ENCODE peak calls at places on chromosome 17, in six cellular contexts. O, U, A, R, M and X are unnamed samples.

GRCh38 chr17:77475012-77475976 is 334.5 kb downstream of the SEC14L1 start:
- DNase-seq in A (no peak), M (no peak), R (no peak), O (no peak), U (no peak), X (no peak)

GRCh38 chr17:39801055-39801454 is 63.1 kb downstream of the IKZF3 start:
- DNase-seq in U (no peak), O (no peak), M (no peak), R (no peak), A (no peak), X (no peak)

GRCh38 chr17:336110-337021 is 16.2 kb downstream of the RPH3AL start:
- DNase-seq in O (no peak), R (no peak), U (peak), M (no peak), A (no peak), X (peak)

GRCh38 chr17:68564415-68565111 is 36.6 kb downstream of the FAM20A start:
- DNase-seq in U (no peak), A (no peak), M (no peak), R (no peak), O (no peak), X (no peak)

GRCh38 chr17:42348104-42348503 is 40.1 kb downstream of the STAT3 start:
- DNase-seq in U (no peak), M (no peak), A (no peak), O (no peak), R (no peak), X (no peak)

GRCh38 chr17:78266771-78267170 is 35.3 kb downstream of the TMEM235 start:
- DNase-seq in U (no peak), A (peak), O (no peak), M (no peak), R (no peak), X (no peak)

GRCh38 chr17:2043785-2044184 is 2.0 kb downstream of the OVCA2 start:
- DNase-seq in O (no peak), M (no peak), U (no peak), R (no peak), A (no peak), X (no peak)

GRCh38 chr17:75535119-75535537 is 9.6 kb downstream of the LLGL2 start:
- DNase-seq in U (no peak), A (no peak), M (no peak), R (no peak), O (no peak), X (peak)

GRCh38 chr17:38575781-38576180 is 30.0 kb downstream of the SRCIN1 start:
- DNase-seq in R (peak), U (no peak), A (no peak), O (no peak), M (no peak), X (no peak)

GRCh38 chr17:17206149-17206912 is at the start of gene PLD6:
- DNase-seq in M (peak), O (peak), U (peak), R (peak), A (no peak), X (peak)

GRCh38 chr17:76174072-76174471 is 33.0 kb upstream of the FOXJ1 start:
- DNase-seq in R (no peak), U (no peak), A (no peak), O (no peak), M (no peak), X (no peak)

GRCh38 chr17:7588553-7589203 is 1.2 kb downstream of the SOX15 start:
- DNase-seq in M (no peak), O (no peak), R (no peak), A (no peak), U (no peak), X (no peak)

GRCh38 chr17:19958023-19958422 is 19.6 kb downstream of the AKAP10 start:
- DNase-seq in A (no peak), R (no peak), M (no peak), O (peak), U (peak), X (no peak)

GRCh38 chr17:2388020-2388704 is 12.7 kb downstream of the MNT start:
- DNase-seq in O (no peak), R (no peak), M (no peak), U (no peak), A (no peak), X (no peak)

GRCh38 chr17:8785547-8786412 is 13.4 kb downstream of the MFSD6L start:
- DNase-seq in R (peak), M (no peak), O (peak), U (peak), A (peak), X (peak)

GRCh38 chr17:39364236-39365025 is 37.0 kb downstream of the FBXL20 start:
- DNase-seq in O (no peak), M (no peak), A (no peak), U (no peak), R (no peak), X (no peak)

GRCh38 chr17:30332057-30332542 is 1.8 kb downstream of the TMIGD1 start:
- DNase-seq in A (no peak), O (no peak), U (no peak), R (no peak), M (no peak), X (no peak)

GRCh38 chr17:60832206-60832605 is 154.6 kb downstream of the BCAS3 start:
- DNase-seq in A (no peak), R (no peak), O (no peak), U (no peak), M (no peak), X (no peak)

GRCh38 chr17:34606721-34607120 is 27.3 kb downstream of the TMEM132E start:
- DNase-seq in U (no peak), O (no peak), R (no peak), M (no peak), A (no peak), X (no peak)

GRCh38 chr17:52740006-52740405 is 581.5 kb upstream of the CA10 start:
- DNase-seq in M (no peak), U (no peak), A (no peak), R (no peak), O (no peak), X (no peak)

GRCh38 chr17:35732806-35733136 is 1.3 kb downstream of the RASL10B start:
- DNase-seq in O (no peak), M (no peak), U (no peak), R (no peak), A (no peak), X (no peak)

GRCh38 chr17:30477758-30478115 is 529 bp downstream of the GOSR1 start:
- DNase-seq in U (no peak), A (no peak), O (no peak), R (no peak), M (peak), X (no peak)

GRCh38 chr17:39261286-39261685 is 35.5 kb upstream of the STAC2 start:
- DNase-seq in M (no peak), U (no peak), R (no peak), O (no peak), A (peak), X (no peak)

GRCh38 chr17:65366102-65366844 is 195.2 kb downstream of the AXIN2 start:
- DNase-seq in O (no peak), R (no peak), M (no peak), A (no peak), U (no peak), X (no peak)

GRCh38 chr17:74211141-74211928 is 2.0 kb upstream of the TTYH2 start:
- DNase-seq in M (no peak), A (peak), U (no peak), O (no peak), R (no peak), X (no peak)

GRCh38 chr17:67944035-67944434 is 52.2 kb downstream of the C17orf58 start:
- DNase-seq in A (no peak), M (no peak), U (no peak), O (no peak), R (no peak), X (no peak)

GRCh38 chr17:1095093-1095852 is 84.5 kb downstream of the ABR start:
- DNase-seq in O (no peak), A (no peak), M (no peak), R (peak), U (no peak), X (peak)

GRCh38 chr17:27323538-27324212 is 29.8 kb downstream of the WSB1 start:
- DNase-seq in O (no peak), A (peak), M (no peak), U (peak), R (peak), X (peak)

GRCh38 chr17:34580685-34581445 is 1.5 kb downstream of the TMEM132E start:
- DNase-seq in M (no peak), R (no peak), A (peak), U (no peak), O (no peak), X (no peak)

GRCh38 chr17:63486317-63487013 is 9.6 kb downstream of the ACE start:
- DNase-seq in O (no peak), A (no peak), R (no peak), M (peak), U (no peak), X (no peak)

GRCh38 chr17:21530311-21530710 is 154.2 kb downstream of the KCNJ12 start:
- DNase-seq in O (no peak), R (no peak), M (no peak), A (no peak), U (no peak), X (no peak)

GRCh38 chr17:65814418-65814817 is 253.0 kb upstream of the AXIN2 start:
- DNase-seq in O (no peak), M (no peak), U (no peak), R (no peak), A (no peak), X (no peak)

GRCh38 chr17:14373587-14374259 is 72.8 kb downstream of the HS3ST3B1 start:
- DNase-seq in M (no peak), A (no peak), R (no peak), U (no peak), O (no peak), X (no peak)

GRCh38 chr17:9192010-9192409 is 170.7 kb downstream of the NTN1 start:
- DNase-seq in R (no peak), O (no peak), A (no peak), U (no peak), M (no peak), X (no peak)

GRCh38 chr17:17351356-17351891 is 48.3 kb downstream of the NT5M start:
- DNase-seq in R (no peak), A (no peak), U (no peak), O (no peak), M (no peak), X (peak)

GRCh38 chr17:58337600-58338453 is 9.2 kb upstream of the TSPOAP1 start:
- DNase-seq in O (no peak), R (peak), A (peak), M (peak), U (no peak), X (peak)

GRCh38 chr17:58339775-58340622 is 11.4 kb upstream of the TSPOAP1 start:
- DNase-seq in A (no peak), U (no peak), M (peak), R (no peak), O (no peak), X (peak)

GRCh38 chr17:58338454-58338841 is 9.9 kb upstream of the TSPOAP1 start:
- DNase-seq in O (no peak), A (no peak), R (no peak), U (no peak), M (no peak), X (no peak)

GRCh38 chr17:58340623-58340876 is 11.5 kb downstream of the SUPT4H1 start:
- DNase-seq in U (no peak), R (no peak), A (no peak), M (no peak), O (no peak), X (no peak)

DNA sequence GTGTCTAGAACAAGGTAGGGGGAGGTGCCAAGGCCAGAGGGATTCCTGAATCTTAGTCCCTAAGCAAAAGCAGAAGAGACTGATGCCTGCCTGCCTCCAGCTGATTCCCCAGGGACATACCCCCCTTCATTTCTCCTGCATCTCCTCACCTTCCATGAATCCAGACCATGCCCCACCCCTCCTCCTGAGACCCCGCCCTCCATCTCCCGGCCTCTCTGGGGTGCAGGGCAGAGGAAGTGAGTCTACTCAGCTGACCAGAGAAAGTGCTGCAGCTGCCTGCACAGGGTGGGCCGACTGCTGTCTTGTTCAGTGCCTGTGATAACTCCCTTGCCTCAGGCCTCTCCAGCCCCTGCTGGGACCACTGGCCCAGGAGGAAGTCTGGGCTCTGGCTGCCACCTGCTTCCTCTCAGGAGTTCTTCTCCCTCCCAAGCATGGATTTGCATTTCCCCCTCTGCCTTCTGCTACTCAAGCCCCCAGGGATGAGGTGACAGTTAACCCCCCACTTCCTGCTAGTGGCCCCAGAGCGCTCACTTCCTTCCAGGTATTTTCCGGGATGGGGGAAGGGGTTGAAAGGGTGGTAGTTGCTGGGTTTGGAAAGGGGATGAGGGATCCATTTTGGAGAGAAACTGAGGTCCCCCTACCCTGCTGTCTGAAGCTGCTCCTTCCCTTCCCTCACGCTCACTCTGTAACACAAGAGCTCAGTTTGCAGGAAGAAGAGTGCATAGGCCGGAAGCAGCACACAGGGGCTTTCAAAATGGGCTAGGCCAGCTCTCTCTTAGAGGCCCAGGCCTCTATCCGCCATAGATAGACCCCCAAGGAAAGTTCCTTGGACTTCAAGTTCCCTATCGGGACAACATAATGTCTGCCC is 10.5 kb upstream of the TSPOAP1 start:
- DNase-seq in O (no peak), R (no peak), A (peak), M (peak), U (no peak), X (peak)
- TF ChIP-seq POLR2AphosphoS5 in O (no peak), R (no peak), A (peak), M (peak), U (no peak), X (peak)

GRCh38 chr17:73089918-73090317 is 2.6 kb downstream of the SLC39A11 start:
- DNase-seq in U (no peak), A (no peak), M (no peak), R (no peak), O (no peak), X (no peak)
- TF ChIP-seq POLR2A in U (no peak), A (no peak), M (no peak), R (no peak), O (no peak), X (no peak)

GRCh38 chr17:81470944-81471803 is 41.4 kb downstream of the ACTG1 start:
- DNase-seq in R (no peak), A (no peak), M (no peak), U (no peak), O (no peak), X (no peak)
- TF ChIP-seq POLR2AphosphoS5 in R (no peak), A (no peak), M (no peak), U (no peak), O (no peak), X (no peak)

GRCh38 chr17:31548709-31549108 is 157.2 kb downstream of the RAB11FIP4 start:
- DNase-seq in M (no peak), U (no peak), O (no peak), A (no peak), R (no peak), X (peak)

GRCh38 chr17:31540602-31541307 is 149.3 kb downstream of the RAB11FIP4 start:
- DNase-seq in O (no peak), U (no peak), M (no peak), A (no peak), R (no peak), X (no peak)

GRCh38 chr17:31541559-31541958 is 150.1 kb downstream of the RAB11FIP4 start:
- DNase-seq in A (peak), M (no peak), U (no peak), O (no peak), R (no peak), X (peak)

GRCh38 chr17:31546650-31547049 is 155.2 kb downstream of the RAB11FIP4 start:
- DNase-seq in A (no peak), U (no peak), R (no peak), M (no peak), O (no peak), X (no peak)

GRCh38 chr17:31544186-31544585 is 152.7 kb downstream of the RAB11FIP4 start:
- DNase-seq in A (no peak), U (no peak), O (no peak), M (no peak), R (no peak), X (peak)
- TF ChIP-seq POLR2A in A (no peak), U (no peak), O (no peak), M (no peak), R (no peak), X (no peak)